ENCODE peak calls at places on chromosomes 5 and 9, in nine cellular contexts. M, S, U, A, D, P, L, R and W are unnamed samples.

GRCh38 chr5:2687746-2688145 is 63.7 kb downstream of the IRX2 start:
- DNase-seq in D (no peak), P (peak), L (no peak), U (no peak), A (no peak), S (no peak), M (no peak), R (no peak), W (no peak)

GRCh38 chr5:14806452-14806851 is 65.1 kb downstream of the ANKH start:
- DNase-seq in L (no peak), U (peak), P (peak), R (no peak), M (peak), A (no peak), S (no peak), D (no peak), W (no peak)

GRCh38 chr5:61298580-61298979 is 33.5 kb upstream of the ZSWIM6 start:
- DNase-seq in P (no peak), A (no peak), L (peak), S (no peak), D (no peak), M (no peak), U (no peak), R (peak), W (no peak)

GRCh38 chr5:115503420-115503819 is 41.2 kb downstream of the FEM1C start:
- DNase-seq in U (no peak), S (no peak), R (no peak), P (no peak), M (no peak), L (no peak), A (no peak), D (no peak), W (no peak)

GRCh38 chr9:108475813-108476212 is 380.0 kb downstream of the ACTL7B start:
- DNase-seq in D (no peak), L (no peak), A (no peak), P (no peak), S (no peak), M (no peak), U (no peak), R (peak), W (no peak)

GRCh38 chr9:21856301-21857094 is 54.1 kb downstream of the MTAP start:
- DNase-seq in R (peak), L (peak), A (no peak), U (no peak), D (no peak), M (peak), P (no peak), S (no peak), W (no peak)

GRCh38 chr9:135078361-135078821 is 9.1 kb upstream of the OLFM1 start:
- DNase-seq in D (no peak), L (no peak), M (no peak), A (no peak), S (peak), U (no peak), R (no peak), P (peak), W (no peak)

GRCh38 chr5:9670371-9670770 is 40.2 kb upstream of the TAS2R1 start:
- DNase-seq in M (no peak), S (no peak), R (no peak), L (no peak), P (no peak), U (no peak), A (no peak), D (no peak), W (no peak)

GRCh38 chr5:143434261-143435206 is 31.0 kb upstream of the NR3C1 start:
- DNase-seq in D (peak), P (no peak), R (no peak), A (peak), S (no peak), L (no peak), M (peak), U (no peak), W (no peak)

GRCh38 chr5:141696431-141696830 is 14.4 kb upstream of the ARAP3 start:
- DNase-seq in D (no peak), R (no peak), P (no peak), L (no peak), S (no peak), U (no peak), M (no peak), A (no peak), W (no peak)

GRCh38 chr5:143182901-143183820 is 220.3 kb downstream of the NR3C1 start:
- DNase-seq in P (no peak), R (no peak), S (peak), L (peak), U (no peak), A (peak), M (peak), D (peak), W (peak)

GRCh38 chr5:81759632-81760005 is 8.7 kb upstream of the SSBP2 start:
- DNase-seq in U (no peak), M (no peak), A (no peak), R (no peak), S (no peak), P (no peak), D (no peak), L (no peak), W (no peak)

GRCh38 chr5:140608730-140609520 is 24.1 kb downstream of the CD14 start:
- DNase-seq in U (no peak), S (peak), L (no peak), P (peak), A (no peak), M (no peak), D (no peak), R (peak), W (no peak)

GRCh38 chr9:137021979-137022619 is 5.9 kb downstream of the ABCA2 start:
- DNase-seq in U (no peak), S (peak), P (no peak), R (peak), L (peak), A (peak), D (peak), M (peak), W (no peak)

GRCh38 chr9:613771-614347 is 227.6 kb upstream of the DMRT1 start:
- DNase-seq in D (peak), P (peak), R (peak), U (peak), A (no peak), M (peak), S (peak), L (peak), W (peak)

GRCh38 chr5:125719681-125720676 is 703.2 kb upstream of the GRAMD2B start:
- DNase-seq in L (peak), U (no peak), P (no peak), R (no peak), A (no peak), D (no peak), S (no peak), M (no peak), W (no peak)

GRCh38 chr9:107282268-107282667 is 811 bp upstream of the RAD23B start:
- DNase-seq in U (no peak), D (no peak), M (no peak), A (no peak), R (no peak), P (no peak), S (peak), L (no peak), W (no peak)

GRCh38 chr5:435961-436640 is 6.9 kb upstream of the EXOC3 start:
- DNase-seq in D (peak), U (no peak), L (no peak), A (no peak), S (peak), R (peak), M (peak), P (peak), W (no peak)

GRCh38 chr5:122972877-122973276 is 63.6 kb downstream of the PPIC start:
- DNase-seq in M (peak), P (no peak), D (no peak), S (no peak), L (no peak), A (no peak), R (peak), U (no peak), W (no peak)

GRCh38 chr5:114360816-114361723 is 800 bp upstream of the KCNN2 start:
- DNase-seq in R (no peak), A (no peak), U (no peak), D (peak), P (no peak), L (peak), M (no peak), S (no peak), W (no peak)

GRCh38 chr5:60578295-60578694 is 121.7 kb downstream of the DEPDC1B start:
- DNase-seq in M (no peak), P (no peak), D (no peak), L (no peak), R (no peak), U (no peak), S (no peak), A (no peak), W (no peak)

GRCh38 chr5:73295447-73295846 is 122.5 kb downstream of the TMEM174 start:
- DNase-seq in R (no peak), L (no peak), A (no peak), S (no peak), D (peak), U (no peak), M (no peak), P (no peak), W (no peak)

GRCh38 chr5:139955616-139956283 is 87.3 kb downstream of the NRG2 start:
- DNase-seq in P (no peak), U (no peak), M (no peak), D (peak), A (no peak), R (no peak), S (no peak), L (no peak), W (no peak)

GRCh38 chr9:79390077-79390673 is 181.6 kb upstream of the TLE4 start:
- DNase-seq in S (no peak), A (no peak), P (no peak), L (peak), M (no peak), D (no peak), R (no peak), U (no peak), W (no peak)

GRCh38 chr9:111474385-111474784 is 9.8 kb downstream of the ECPAS start:
- DNase-seq in M (no peak), R (no peak), D (no peak), A (no peak), U (no peak), L (no peak), S (no peak), P (no peak), W (no peak)

GRCh38 chr5:170745481-170746061 is 38.0 kb upstream of the GABRP start:
- DNase-seq in R (peak), S (no peak), L (peak), D (no peak), M (no peak), U (no peak), P (no peak), A (no peak), W (no peak)

GRCh38 chr9:91844656-91845291 is 105.3 kb downstream of the ROR2 start:
- DNase-seq in U (no peak), S (no peak), L (no peak), M (no peak), R (no peak), A (no peak), P (no peak), D (no peak), W (no peak)

GRCh38 chr9:97357056-97357455 is 49.6 kb downstream of the CCDC180 start:
- DNase-seq in U (no peak), S (no peak), P (no peak), A (no peak), L (no peak), D (no peak), M (no peak), R (no peak), W (no peak)

GRCh38 chr9:102841376-102841775 is 153.8 kb upstream of the CYLC2 start:
- DNase-seq in L (peak), P (no peak), D (no peak), S (peak), A (no peak), R (no peak), U (no peak), M (no peak), W (no peak)

GRCh38 chr9:93709600-93710369 is 133.4 kb downstream of the PHF2 start:
- DNase-seq in L (no peak), D (no peak), M (no peak), S (no peak), P (no peak), R (no peak), U (no peak), A (no peak), W (no peak)

GRCh38 chr9:127712851-127713250 is 2.6 kb downstream of the PTRH1 start:
- DNase-seq in S (no peak), A (no peak), P (no peak), D (no peak), L (no peak), R (no peak), M (no peak), U (no peak), W (no peak)

GRCh38 chr9:121780177-121780576 is 128.7 kb downstream of the DAB2IP start:
- DNase-seq in D (no peak), P (no peak), A (no peak), S (peak), U (no peak), R (no peak), M (no peak), L (no peak), W (no peak)

GRCh38 chr9:75612205-75612604 is 278.3 kb upstream of the PCSK5 start:
- DNase-seq in L (no peak), S (no peak), M (no peak), U (no peak), A (no peak), R (no peak), D (no peak), P (no peak), W (no peak)

GRCh38 chr9:2597483-2597882 is 24.1 kb upstream of the VLDLR start:
- DNase-seq in R (no peak), M (peak), S (no peak), U (no peak), L (no peak), P (no peak), D (no peak), A (no peak), W (no peak)

GRCh38 chr5:42606464-42606869 is 150.2 kb upstream of the CCDC152 start:
- DNase-seq in M (no peak), D (no peak), U (no peak), L (no peak), R (no peak), S (no peak), P (no peak), A (no peak), W (no peak)

GRCh38 chr5:54742417-54742889 is 224.9 kb downstream of the SNX18 start:
- DNase-seq in A (no peak), L (peak), M (peak), D (no peak), P (no peak), U (no peak), S (peak), R (peak), W (no peak)

GRCh38 chr5:144332265-144332664 is 161.6 kb downstream of the KCTD16 start:
- DNase-seq in L (no peak), R (peak), U (no peak), M (no peak), A (no peak), D (no peak), P (no peak), S (no peak), W (no peak)

GRCh38 chr9:99743455-99743854 is 78.2 kb upstream of the NR4A3 start:
- DNase-seq in L (no peak), R (no peak), P (no peak), D (no peak), M (no peak), U (no peak), S (no peak), A (no peak), W (no peak)

DNA sequence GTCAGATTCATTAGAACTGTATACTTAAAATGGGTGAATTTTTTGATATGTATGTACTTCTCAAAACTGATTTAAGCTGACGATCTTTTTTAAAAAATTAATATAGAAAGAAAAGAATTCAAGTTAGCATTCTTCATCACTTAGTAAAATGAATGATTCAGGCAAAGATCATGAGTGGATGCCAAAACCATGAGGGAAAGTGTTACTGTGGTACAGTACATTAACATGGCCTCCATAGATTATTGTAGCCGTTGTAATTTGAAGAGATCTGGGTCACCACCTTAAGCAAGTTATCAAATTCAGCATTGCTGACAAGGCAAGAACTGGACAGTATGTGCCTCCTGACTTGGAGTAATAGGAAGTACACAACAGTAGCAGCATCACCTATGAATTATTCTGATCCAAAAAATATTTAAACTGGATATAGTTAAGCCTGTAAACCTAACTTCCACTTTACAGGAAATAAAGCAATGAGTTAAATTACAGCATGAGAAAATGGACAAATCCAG is 29.7 kb downstream of the C9orf85 start:
- DNase-seq in D (no peak), R (peak), U (no peak), L (no peak), S (no peak), A (no peak), P (no peak), M (peak), W (no peak)
- H3K4me3 ChIP-seq in D (no peak), R (no peak), U (no peak), L (no peak), S (no peak), A (no peak), P (no peak), M (no peak), W (no peak)

GRCh38 chr5:148827723-148828122 is 1.3 kb downstream of the ADRB2 start:
- DNase-seq in A (no peak), S (no peak), D (no peak), P (no peak), R (peak), L (peak), M (no peak), U (no peak), W (no peak)
- H3K4me3 ChIP-seq in A (no peak), S (no peak), D (no peak), P (peak), R (peak), L (no peak), M (no peak), U (peak), W (no peak)

DNA sequence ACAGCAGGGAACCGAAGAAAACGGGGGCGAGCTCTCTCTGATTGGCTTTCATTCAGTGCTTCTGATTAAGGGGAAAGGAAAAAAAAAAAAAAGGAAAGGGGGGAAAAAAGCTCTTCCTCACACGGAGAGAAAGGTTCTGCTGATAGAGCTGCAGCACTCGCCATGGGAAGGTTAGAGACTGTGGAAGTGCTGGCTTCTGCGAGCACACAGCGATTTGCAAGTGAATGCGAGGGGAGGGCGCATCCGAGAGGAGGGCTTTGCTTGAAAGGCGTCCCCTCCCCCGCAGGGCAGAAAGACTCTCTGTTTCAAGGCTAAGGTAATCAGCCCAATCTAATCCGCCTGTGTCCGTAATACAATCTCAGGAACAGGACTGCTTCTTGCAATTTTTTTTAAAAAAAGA is at the start of gene CDH10:
- DNase-seq in M (no peak), P (no peak), L (peak), R (no peak), A (no peak), U (no peak), D (no peak), S (no peak), W (no peak)
- H3K4me3 ChIP-seq in M (no peak), P (no peak), L (peak), R (peak), A (no peak), U (no peak), D (no peak), S (no peak), W (no peak)

GRCh38 chr9:130184983-130185382 is 12.8 kb downstream of the NCS1 start:
- DNase-seq in M (no peak), D (no peak), P (no peak), A (no peak), S (no peak), R (no peak), U (no peak), L (no peak), W (no peak)
- H3K4me3 ChIP-seq in M (no peak), D (no peak), P (peak), A (no peak), S (no peak), R (no peak), U (peak), L (no peak), W (no peak)

DNA sequence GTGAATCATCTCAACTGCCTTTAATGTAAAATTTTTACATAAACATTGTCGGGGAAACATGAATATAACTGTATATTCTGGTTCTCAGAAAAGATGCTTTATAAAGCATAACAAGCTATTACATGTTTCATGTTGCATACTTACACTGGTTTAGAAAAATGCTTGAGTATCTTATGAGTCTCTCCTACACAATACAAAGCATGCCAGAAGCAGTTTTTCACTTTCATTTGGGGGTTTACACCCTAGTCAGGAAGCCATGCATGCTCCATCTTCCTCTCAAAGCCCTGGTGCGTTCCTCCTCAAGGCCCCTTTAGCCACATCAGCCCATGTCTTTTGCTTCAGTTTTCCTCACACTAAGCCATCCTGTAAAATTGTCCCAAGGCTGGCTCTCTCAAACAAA is 22.8 kb downstream of the ELAVL2 start:
- DNase-seq in M (no peak), P (no peak), S (no peak), R (no peak), D (no peak), U (no peak), L (no peak), A (no peak), W (no peak)
- H3K4me3 ChIP-seq in M (no peak), P (no peak), S (no peak), R (no peak), D (no peak), U (no peak), L (no peak), A (no peak), W (no peak)

GRCh38 chr5:176366575-176366894 is 1.2 kb downstream of the ARL10 start:
- DNase-seq in M (no peak), L (no peak), R (no peak), U (no peak), A (no peak), S (no peak), P (no peak), D (no peak), W (no peak)
- H3K4me3 ChIP-seq in M (peak), L (no peak), R (no peak), U (no peak), A (no peak), S (no peak), P (peak), D (no peak), W (no peak)

GRCh38 chr5:137888875-137889759 is at the start of gene PKD2L2:
- DNase-seq in U (peak), S (peak), P (peak), L (peak), M (peak), R (peak), D (peak), A (peak), W (peak)

GRCh38 chr5:137891849-137892248 is 2.6 kb downstream of the PKD2L2 start:
- DNase-seq in M (no peak), A (no peak), L (no peak), U (no peak), D (peak), S (no peak), P (no peak), R (no peak), W (no peak)

GRCh38 chr5:137887831-137888230 is 1.4 kb upstream of the PKD2L2 start:
- DNase-seq in A (no peak), S (no peak), R (no peak), M (no peak), U (no peak), L (no peak), D (peak), P (no peak), W (no peak)

GRCh38 chr5:137890850-137891249 is 1.6 kb downstream of the PKD2L2 start:
- DNase-seq in S (no peak), P (no peak), U (no peak), M (no peak), R (peak), L (peak), A (no peak), D (no peak), W (no peak)

GRCh38 chr5:137888489-137888874 is 775 bp upstream of the PKD2L2 start:
- DNase-seq in L (no peak), A (no peak), S (no peak), D (no peak), M (peak), R (no peak), P (no peak), U (no peak), W (no peak)
- H3K4me3 ChIP-seq in L (no peak), A (peak), S (no peak), D (peak), M (peak), R (peak), P (peak), U (peak), W (peak)

GRCh38 chr9:34690983-34691382 is at the start of gene CCL19:
- DNase-seq in R (no peak), L (no peak), U (no peak), S (no peak), P (peak), D (no peak), M (no peak), A (no peak), W (no peak)

GRCh38 chr9:34689512-34689911 is 1.6 kb downstream of the CCL19 start:
- DNase-seq in A (no peak), U (no peak), D (no peak), R (no peak), M (no peak), P (peak), S (no peak), L (no peak), W (no peak)

GRCh38 chr9:34693560-34693959 is 2.5 kb upstream of the CCL19 start:
- DNase-seq in U (no peak), S (no peak), D (no peak), A (no peak), M (no peak), L (no peak), P (no peak), R (no peak), W (no peak)

GRCh38 chr9:34691556-34691955 is 480 bp upstream of the CCL19 start:
- DNase-seq in D (no peak), L (no peak), M (no peak), S (no peak), P (peak), R (no peak), A (no peak), U (no peak), W (no peak)

GRCh38 chr9:34694811-34695210 is 3.7 kb upstream of the CCL19 start:
- DNase-seq in P (peak), M (no peak), A (no peak), R (no peak), S (no peak), D (no peak), U (no peak), L (no peak), W (no peak)
- H3K4me3 ChIP-seq in P (no peak), M (no peak), A (no peak), R (no peak), S (no peak), D (no peak), U (no peak), L (no peak), W (no peak)